ENCODE peak calls at places on chromosomes 7 and 10, in eight cellular contexts. X, P, J, K, V, T, S and Z are unnamed samples.

GRCh38 chr10:114115661-114116060 is 58.3 kb downstream of the CCDC186 start:
- DNase-seq in X (no peak), P (no peak), J (no peak), K (no peak), V (no peak), T (no peak), S (no peak), Z (no peak)

GRCh38 chr10:17523917-17524316 is 69.5 kb upstream of the ST8SIA6 start:
- DNase-seq in X (no peak), P (no peak), J (no peak), K (no peak), V (no peak), T (no peak), S (no peak), Z (no peak)

GRCh38 chr10:117131390-117132327 is 6.4 kb downstream of the VAX1 start:
- DNase-seq in X (no peak), P (no peak), J (peak), K (no peak), V (no peak), T (peak), S (peak), Z (no peak)

GRCh38 chr7:30521532-30521931 is 16.9 kb upstream of the GGCT start:
- DNase-seq in X (no peak), P (peak), J (no peak), K (no peak), V (no peak), T (no peak), S (no peak), Z (no peak)

GRCh38 chr10:126205482-126206210 is 182.6 kb downstream of the ADAM12 start:
- DNase-seq in X (no peak), P (no peak), J (no peak), K (no peak), V (no peak), T (no peak), S (no peak), Z (no peak)

GRCh38 chr7:132755538-132756481 is 179.5 kb upstream of the PLXNA4 start:
- DNase-seq in X (no peak), P (no peak), J (no peak), K (no peak), V (no peak), T (no peak), S (no peak), Z (no peak)

GRCh38 chr7:121401896-121402295 is 5.8 kb upstream of the FAM3C start:
- DNase-seq in X (no peak), P (no peak), J (no peak), K (no peak), V (peak), T (no peak), S (no peak), Z (no peak)

GRCh38 chr10:101018118-101018599 is 12.8 kb downstream of the PDZD7 start:
- DNase-seq in X (no peak), P (no peak), J (no peak), K (no peak), V (no peak), T (no peak), S (peak), Z (no peak)

GRCh38 chr10:106401161-106401560 is 763.3 kb downstream of the SORCS1 start:
- DNase-seq in X (no peak), P (peak), J (no peak), K (no peak), V (peak), T (no peak), S (no peak), Z (no peak)
- TF ChIP-seq CTCF in X (no peak), P (peak), J (peak), K (peak), V (peak), T (no peak), S (peak), Z (no peak)

DNA sequence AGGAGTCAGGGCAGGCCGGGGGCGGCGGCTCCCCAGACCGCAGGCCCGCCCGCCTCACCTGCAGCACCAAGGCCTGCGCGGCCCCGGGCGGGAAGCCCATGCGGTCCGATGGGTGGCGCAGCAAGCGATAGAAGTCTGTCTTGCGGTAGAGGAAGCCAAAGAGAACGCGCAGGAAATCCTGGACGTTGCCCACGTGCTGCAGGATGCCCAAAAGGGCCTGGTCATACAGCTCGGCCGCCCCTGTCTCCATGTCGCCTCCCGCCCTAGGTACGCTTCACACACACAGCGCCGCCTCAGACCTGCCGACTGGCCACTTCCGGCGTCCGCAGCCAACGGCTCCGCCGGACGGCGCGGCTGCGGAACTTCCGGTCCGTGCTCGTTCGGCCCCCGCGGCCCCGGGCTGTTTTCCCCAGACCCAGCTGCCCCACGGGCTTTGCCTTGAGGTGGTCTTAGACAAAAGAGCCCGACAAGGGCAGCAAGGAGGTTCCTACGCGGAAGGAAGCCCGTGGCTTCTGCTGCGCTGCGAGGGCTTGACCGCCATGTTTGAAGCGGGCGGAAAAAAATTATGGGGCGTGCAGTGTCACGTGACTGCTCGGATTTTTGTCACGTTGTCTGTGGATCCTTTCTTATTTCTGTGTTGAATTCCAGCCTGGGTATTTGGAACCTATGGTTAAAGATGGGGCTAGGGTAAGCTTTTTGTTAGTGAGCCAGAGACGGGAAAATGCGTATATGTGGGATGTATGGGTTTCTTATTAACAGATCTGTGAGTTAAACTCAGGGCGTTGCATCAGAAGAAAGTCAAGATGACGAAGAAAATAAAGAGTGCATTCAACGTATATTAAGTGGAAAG is at the start of gene NUDCD3:
- DNase-seq in X (peak), P (peak), J (peak), K (peak), V (peak), T (no peak), S (peak), Z (peak)
- TF ChIP-seq CTCF in X (no peak), P (no peak), J (peak), K (peak), V (peak), T (no peak), S (peak), Z (no peak)

DNA sequence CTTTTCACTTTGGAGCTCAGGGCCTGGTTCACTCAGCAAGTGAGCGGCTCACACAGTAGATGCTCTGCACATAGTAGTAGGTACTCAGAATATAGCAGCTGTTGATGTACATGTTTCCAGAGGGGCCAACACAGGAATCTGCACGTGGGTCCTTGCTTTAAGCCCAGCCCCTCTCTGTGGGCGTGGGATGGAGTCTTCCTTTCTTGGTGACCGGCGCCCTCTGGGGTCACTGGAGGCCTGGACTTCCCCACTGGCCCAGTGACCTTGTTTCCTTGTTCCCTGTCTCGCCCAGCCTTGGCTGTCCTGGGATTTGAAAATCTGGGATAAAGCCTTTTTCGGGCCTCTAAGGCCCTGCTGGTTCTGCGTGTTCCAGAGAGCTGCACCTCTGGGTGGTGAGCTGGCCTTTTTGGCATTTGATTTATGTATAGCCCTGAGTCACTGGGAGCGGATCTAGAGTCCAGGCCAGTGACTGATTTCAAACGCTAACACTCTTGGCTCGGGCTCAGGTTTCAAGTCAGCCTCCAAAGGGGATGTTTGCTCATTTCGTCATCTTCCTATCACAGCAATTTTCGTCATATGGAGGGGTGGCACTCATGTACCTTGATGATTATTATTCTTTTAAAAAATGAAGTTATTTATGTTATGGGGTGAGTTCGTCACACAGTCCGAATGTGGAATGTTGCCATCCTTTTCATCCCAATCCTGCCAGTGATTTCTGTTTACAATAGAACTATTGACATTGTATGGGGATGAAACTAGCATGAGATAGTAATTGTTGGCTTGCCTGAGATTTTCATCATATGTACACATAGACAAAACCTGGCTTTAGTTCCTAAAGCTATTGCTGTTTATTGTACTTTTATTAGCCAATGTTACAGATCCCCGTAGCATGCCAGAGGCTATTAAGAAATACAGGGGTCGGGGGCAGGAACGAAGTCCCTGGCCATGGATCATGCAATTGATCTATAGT is 65.5 kb downstream of the CUX1 start:
- DNase-seq in X (no peak), P (peak), J (no peak), K (peak), V (peak), T (no peak), S (peak), Z (peak)
- TF ChIP-seq CTCF in X (no peak), P (no peak), J (no peak), K (no peak), V (no peak), T (no peak), S (peak), Z (no peak)

GRCh38 chr10:52472406-52473146 is 158.5 kb downstream of the DKK1 start:
- DNase-seq in X (no peak), P (no peak), J (no peak), K (no peak), V (peak), T (no peak), S (no peak), Z (no peak)

GRCh38 chr10:52479567-52479966 is 165.5 kb downstream of the DKK1 start:
- DNase-seq in X (no peak), P (no peak), J (no peak), K (no peak), V (peak), T (no peak), S (no peak), Z (no peak)

GRCh38 chr10:52474265-52474664 is 160.2 kb downstream of the DKK1 start:
- DNase-seq in X (no peak), P (no peak), J (no peak), K (no peak), V (peak), T (no peak), S (no peak), Z (no peak)

DNA sequence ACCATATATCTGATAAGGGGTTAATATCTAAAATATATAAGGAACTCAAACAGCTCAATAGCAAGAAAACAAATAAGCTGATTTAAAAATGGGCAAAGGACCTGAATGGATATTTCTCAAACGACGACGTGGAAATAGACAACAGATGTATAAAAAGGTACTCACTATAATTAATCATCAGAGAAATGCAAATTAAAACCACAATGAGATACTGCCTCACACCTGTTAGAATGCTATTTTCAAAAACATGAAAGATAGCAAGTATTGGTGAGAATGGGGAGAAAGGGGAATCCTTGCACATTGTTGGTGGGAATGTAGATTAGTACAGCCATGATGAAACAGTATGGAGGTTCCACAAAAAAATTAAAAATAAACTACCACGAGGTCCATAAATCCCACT is 163.2 kb downstream of the DKK1 start:
- DNase-seq in X (no peak), P (no peak), J (no peak), K (no peak), V (no peak), T (no peak), S (no peak), Z (no peak)
- TF ChIP-seq CTCF in X (no peak), P (no peak), J (no peak), K (no peak), V (no peak), T (no peak), S (no peak), Z (no peak)

DNA sequence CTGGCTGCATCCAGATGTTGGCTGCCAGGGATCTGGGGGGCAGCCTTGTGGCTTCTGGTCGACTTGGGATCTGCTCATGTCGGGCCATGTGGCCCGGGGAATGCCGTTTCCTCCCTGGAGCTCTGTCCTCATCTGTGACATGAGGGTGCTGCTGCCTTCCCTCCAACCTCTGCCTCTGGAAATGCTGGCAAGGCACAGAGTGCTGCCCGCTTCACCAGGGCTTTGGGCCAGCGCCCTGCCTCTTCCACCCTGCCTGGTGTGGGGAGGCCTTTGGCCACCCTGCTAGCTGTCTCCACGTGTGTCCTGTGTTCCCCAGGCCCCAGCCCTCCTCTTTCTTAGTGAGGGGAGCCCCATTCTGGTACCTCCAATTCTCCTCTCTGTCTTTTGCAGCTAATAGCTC is 5.8 kb upstream of the SMARCD3 start:
- DNase-seq in X (no peak), P (no peak), J (no peak), K (no peak), V (no peak), T (no peak), S (no peak), Z (no peak)
- TF ChIP-seq CTCF in X (no peak), P (no peak), J (no peak), K (no peak), V (no peak), T (no peak), S (no peak), Z (no peak)